ENCODE peak calls at places on chromosomes 3 and 15, in seven cellular contexts. One of them, this sample, is unnamed.

GRCh38 chr15:63908281-63908680 is 74.5 kb upstream of the HERC1 start:
- DNase-seq in HepG2: no peak
- DNase-seq in right cardiac atrium: no peak
- DNase-seq in CD8-positive, alpha-beta memory T cell: no peak
- DNase-seq in ascending aorta: no peak
- DNase-seq in CD4-positive, CD25-positive, alpha-beta regulatory T cell: no peak
- DNase-seq in stomach: no peak
- DNase-seq in this sample: no peak

GRCh38 chr3:39907981-39908380 is 98.6 kb downstream of the MYRIP start:
- DNase-seq in HepG2: no peak
- DNase-seq in right cardiac atrium: peak; percentile 65
- DNase-seq in CD8-positive, alpha-beta memory T cell: no peak
- DNase-seq in CD4-positive, CD25-positive, alpha-beta regulatory T cell: no peak
- DNase-seq in stomach: no peak
- DNase-seq in ascending aorta: no peak
- DNase-seq in this sample: no peak

GRCh38 chr15:48221261-48221660 is 15.2 kb downstream of the SLC12A1 start:
- DNase-seq in ascending aorta: no peak
- DNase-seq in right cardiac atrium: no peak
- DNase-seq in CD4-positive, CD25-positive, alpha-beta regulatory T cell: no peak
- DNase-seq in HepG2: no peak
- DNase-seq in CD8-positive, alpha-beta memory T cell: no peak
- DNase-seq in stomach: no peak
- DNase-seq in this sample: no peak

GRCh38 chr15:43903864-43904290 is 77.1 kb downstream of the WDR76 start:
- DNase-seq in CD8-positive, alpha-beta memory T cell: peak; percentile 15
- DNase-seq in stomach: peak; percentile 42
- DNase-seq in ascending aorta: peak; percentile 69
- DNase-seq in HepG2: peak; percentile 66
- DNase-seq in CD4-positive, CD25-positive, alpha-beta regulatory T cell: peak; percentile 23
- DNase-seq in right cardiac atrium: peak; percentile 24
- DNase-seq in this sample: peak; percentile 33

GRCh38 chr15:40091861-40092415 is 16.7 kb downstream of the BMF start:
- DNase-seq in stomach: no peak
- DNase-seq in right cardiac atrium: no peak
- DNase-seq in CD4-positive, CD25-positive, alpha-beta regulatory T cell: no peak
- DNase-seq in HepG2: no peak
- DNase-seq in ascending aorta: no peak
- DNase-seq in CD8-positive, alpha-beta memory T cell: no peak
- DNase-seq in this sample: no peak

GRCh38 chr3:194265505-194265892 is 85.6 kb downstream of the CPN2 start:
- DNase-seq in ascending aorta: peak; percentile 87
- DNase-seq in CD8-positive, alpha-beta memory T cell: no peak
- DNase-seq in CD4-positive, CD25-positive, alpha-beta regulatory T cell: no peak
- DNase-seq in HepG2: no peak
- DNase-seq in stomach: peak; percentile 81
- DNase-seq in right cardiac atrium: peak; percentile 96
- DNase-seq in this sample: peak; percentile 96

GRCh38 chr15:58065445-58066041 is at the start of gene ALDH1A2:
- DNase-seq in ascending aorta: no peak
- DNase-seq in stomach: no peak
- DNase-seq in HepG2: no peak
- DNase-seq in right cardiac atrium: peak; percentile 73
- DNase-seq in CD8-positive, alpha-beta memory T cell: no peak
- DNase-seq in CD4-positive, CD25-positive, alpha-beta regulatory T cell: no peak
- DNase-seq in this sample: peak; percentile 47

GRCh38 chr3:170494766-170495165 is 76.1 kb downstream of the CLDN11 start:
- DNase-seq in stomach: no peak
- DNase-seq in ascending aorta: no peak
- DNase-seq in right cardiac atrium: no peak
- DNase-seq in CD8-positive, alpha-beta memory T cell: no peak
- DNase-seq in CD4-positive, CD25-positive, alpha-beta regulatory T cell: no peak
- DNase-seq in HepG2: no peak
- DNase-seq in this sample: no peak

GRCh38 chr3:154040283-154040682 is 80.9 kb upstream of the ARHGEF26 start:
- DNase-seq in CD4-positive, CD25-positive, alpha-beta regulatory T cell: no peak
- DNase-seq in right cardiac atrium: no peak
- DNase-seq in CD8-positive, alpha-beta memory T cell: no peak
- DNase-seq in HepG2: peak; percentile 23
- DNase-seq in stomach: no peak
- DNase-seq in ascending aorta: no peak
- DNase-seq in this sample: no peak

GRCh38 chr15:87686308-87686707 is 570.2 kb downstream of the NTRK3 start:
- DNase-seq in HepG2: no peak
- DNase-seq in CD8-positive, alpha-beta memory T cell: no peak
- DNase-seq in CD4-positive, CD25-positive, alpha-beta regulatory T cell: no peak
- DNase-seq in right cardiac atrium: no peak
- DNase-seq in ascending aorta: no peak
- DNase-seq in stomach: no peak
- DNase-seq in this sample: no peak

GRCh38 chr3:53773586-53774368 is 72.4 kb downstream of the CHDH start:
- DNase-seq in stomach: no peak
- DNase-seq in CD8-positive, alpha-beta memory T cell: no peak
- DNase-seq in CD4-positive, CD25-positive, alpha-beta regulatory T cell: no peak
- DNase-seq in right cardiac atrium: no peak
- DNase-seq in ascending aorta: peak; percentile 76
- DNase-seq in HepG2: no peak
- DNase-seq in this sample: no peak

GRCh38 chr3:136189043-136189442 is 7.1 kb downstream of the MSL2 start:
- DNase-seq in HepG2: no peak
- DNase-seq in ascending aorta: no peak
- DNase-seq in CD4-positive, CD25-positive, alpha-beta regulatory T cell: no peak
- DNase-seq in stomach: no peak
- DNase-seq in right cardiac atrium: no peak
- DNase-seq in CD8-positive, alpha-beta memory T cell: no peak
- DNase-seq in this sample: no peak
- H3K4me1 ChIP-seq in HepG2: peaks cover 83% of the 10 kb centered on the region
- H3K4me1 ChIP-seq in ascending aorta: peaks cover 61% of the 10 kb centered on the region
- H3K4me1 ChIP-seq in CD4-positive, CD25-positive, alpha-beta regulatory T cell: peaks cover 84% of the 10 kb centered on the region
- H3K4me1 ChIP-seq in stomach: peaks cover 98% of the 10 kb centered on the region
- H3K4me1 ChIP-seq in right cardiac atrium: peaks cover 23% of the 10 kb centered on the region
- H3K4me1 ChIP-seq in CD8-positive, alpha-beta memory T cell: peaks cover 82% of the 10 kb centered on the region
- H3K4me1 ChIP-seq in this sample: peaks cover 55% of the 10 kb centered on the region

GRCh38 chr15:75025548-75026260 is 2.3 kb downstream of the PPCDC start:
- DNase-seq in CD8-positive, alpha-beta memory T cell: no peak
- DNase-seq in right cardiac atrium: no peak
- DNase-seq in HepG2: no peak
- DNase-seq in stomach: no peak
- DNase-seq in CD4-positive, CD25-positive, alpha-beta regulatory T cell: no peak
- DNase-seq in ascending aorta: no peak
- DNase-seq in this sample: no peak
- H3K9me3 ChIP-seq in CD8-positive, alpha-beta memory T cell: no peaks in the 10 kb centered on the region
- H3K9me3 ChIP-seq in right cardiac atrium: no peaks in the 10 kb centered on the region
- H3K9me3 ChIP-seq in HepG2: no peaks in the 10 kb centered on the region
- H3K9me3 ChIP-seq in stomach: no peaks in the 10 kb centered on the region
- H3K9me3 ChIP-seq in CD4-positive, CD25-positive, alpha-beta regulatory T cell: no peaks in the 10 kb centered on the region
- H3K9me3 ChIP-seq in ascending aorta: no peaks in the 10 kb centered on the region
- H3K9me3 ChIP-seq in this sample: no peaks in the 10 kb centered on the region

GRCh38 chr3:27610800-27611199 is 111.3 kb downstream of the EOMES start:
- DNase-seq in HepG2: no peak
- DNase-seq in right cardiac atrium: no peak
- DNase-seq in stomach: no peak
- DNase-seq in CD4-positive, CD25-positive, alpha-beta regulatory T cell: no peak
- DNase-seq in ascending aorta: no peak
- DNase-seq in CD8-positive, alpha-beta memory T cell: no peak
- DNase-seq in this sample: no peak

GRCh38 chr3:27606537-27606936 is 115.6 kb downstream of the EOMES start:
- DNase-seq in CD4-positive, CD25-positive, alpha-beta regulatory T cell: no peak
- DNase-seq in right cardiac atrium: no peak
- DNase-seq in ascending aorta: no peak
- DNase-seq in CD8-positive, alpha-beta memory T cell: no peak
- DNase-seq in stomach: no peak
- DNase-seq in HepG2: no peak
- DNase-seq in this sample: no peak

DNA sequence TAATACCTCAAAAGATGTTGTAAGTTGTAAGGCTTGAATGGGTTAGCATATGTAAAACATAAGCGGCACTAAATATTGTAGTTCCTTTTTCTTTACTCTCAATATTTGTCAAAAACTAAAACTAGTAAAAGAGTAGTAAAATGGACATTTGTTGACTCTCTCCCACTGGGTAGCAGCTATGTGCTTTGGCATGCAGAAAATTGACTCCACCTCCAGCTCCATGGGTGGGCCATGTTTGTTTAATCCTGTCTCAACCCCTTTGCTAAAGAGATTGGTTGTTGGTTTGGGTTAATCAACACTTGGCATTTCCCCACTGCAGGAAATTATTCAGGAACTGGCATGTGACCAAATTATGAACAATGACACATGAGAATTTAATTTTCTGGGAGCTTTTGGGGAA is 114.8 kb downstream of the EOMES start:
- DNase-seq in right cardiac atrium: no peak
- DNase-seq in HepG2: no peak
- DNase-seq in CD4-positive, CD25-positive, alpha-beta regulatory T cell: no peak
- DNase-seq in CD8-positive, alpha-beta memory T cell: no peak
- DNase-seq in ascending aorta: no peak
- DNase-seq in stomach: no peak
- DNase-seq in this sample: no peak
- H3K4me1 ChIP-seq in right cardiac atrium: no peaks in the 10 kb centered on the region
- H3K4me1 ChIP-seq in HepG2: peaks cover 14% of the 10 kb centered on the region
- H3K4me1 ChIP-seq in CD4-positive, CD25-positive, alpha-beta regulatory T cell: no peaks in the 10 kb centered on the region
- H3K4me1 ChIP-seq in CD8-positive, alpha-beta memory T cell: no peaks in the 10 kb centered on the region
- H3K4me1 ChIP-seq in ascending aorta: no peaks in the 10 kb centered on the region
- H3K4me1 ChIP-seq in stomach: peaks cover 12% of the 10 kb centered on the region
- H3K4me1 ChIP-seq in this sample: peaks cover 11% of the 10 kb centered on the region

GRCh38 chr3:183981990-183982658 is 35.6 kb downstream of the ABCC5 start:
- DNase-seq in ascending aorta: no peak
- DNase-seq in right cardiac atrium: no peak
- DNase-seq in CD4-positive, CD25-positive, alpha-beta regulatory T cell: no peak
- DNase-seq in CD8-positive, alpha-beta memory T cell: no peak
- DNase-seq in HepG2: no peak
- DNase-seq in stomach: no peak
- DNase-seq in this sample: no peak
- H3K9me3 ChIP-seq in ascending aorta: no peaks in the 10 kb centered on the region
- H3K9me3 ChIP-seq in right cardiac atrium: no peaks in the 10 kb centered on the region
- H3K9me3 ChIP-seq in CD4-positive, CD25-positive, alpha-beta regulatory T cell: no peaks in the 10 kb centered on the region
- H3K9me3 ChIP-seq in CD8-positive, alpha-beta memory T cell: no peaks in the 10 kb centered on the region
- H3K9me3 ChIP-seq in HepG2: no peaks in the 10 kb centered on the region
- H3K9me3 ChIP-seq in stomach: no peaks in the 10 kb centered on the region
- H3K9me3 ChIP-seq in this sample: no peaks in the 10 kb centered on the region

GRCh38 chr3:155218470-155218869 is 75.0 kb downstream of the STRIT1 start:
- DNase-seq in CD4-positive, CD25-positive, alpha-beta regulatory T cell: no peak
- DNase-seq in ascending aorta: no peak
- DNase-seq in stomach: no peak
- DNase-seq in CD8-positive, alpha-beta memory T cell: no peak
- DNase-seq in right cardiac atrium: no peak
- DNase-seq in HepG2: no peak
- DNase-seq in this sample: no peak
- H3K4me1 ChIP-seq in CD4-positive, CD25-positive, alpha-beta regulatory T cell: no peaks in the 10 kb centered on the region
- H3K4me1 ChIP-seq in ascending aorta: no peaks in the 10 kb centered on the region
- H3K4me1 ChIP-seq in stomach: no peaks in the 10 kb centered on the region
- H3K4me1 ChIP-seq in CD8-positive, alpha-beta memory T cell: no peaks in the 10 kb centered on the region
- H3K4me1 ChIP-seq in right cardiac atrium: no peaks in the 10 kb centered on the region
- H3K4me1 ChIP-seq in HepG2: no peaks in the 10 kb centered on the region
- H3K4me1 ChIP-seq in this sample: no peaks in the 10 kb centered on the region

GRCh38 chr3:129908417-129908816 is 14.9 kb upstream of the TMCC1 start:
- DNase-seq in HepG2: peak; percentile 67
- DNase-seq in right cardiac atrium: no peak
- DNase-seq in CD8-positive, alpha-beta memory T cell: no peak
- DNase-seq in stomach: no peak
- DNase-seq in CD4-positive, CD25-positive, alpha-beta regulatory T cell: no peak
- DNase-seq in ascending aorta: no peak
- DNase-seq in this sample: no peak

GRCh38 chr3:129918461-129918860 is 24.9 kb upstream of the TMCC1 start:
- DNase-seq in CD4-positive, CD25-positive, alpha-beta regulatory T cell: no peak
- DNase-seq in CD8-positive, alpha-beta memory T cell: no peak
- DNase-seq in HepG2: no peak
- DNase-seq in right cardiac atrium: no peak
- DNase-seq in ascending aorta: no peak
- DNase-seq in stomach: no peak
- DNase-seq in this sample: no peak

GRCh38 chr3:129911261-129911861 is 17.9 kb upstream of the TMCC1 start:
- DNase-seq in HepG2: no peak
- DNase-seq in ascending aorta: no peak
- DNase-seq in stomach: no peak
- DNase-seq in CD8-positive, alpha-beta memory T cell: no peak
- DNase-seq in CD4-positive, CD25-positive, alpha-beta regulatory T cell: no peak
- DNase-seq in right cardiac atrium: no peak
- DNase-seq in this sample: no peak

GRCh38 chr3:129917423-129918007 is 24.0 kb upstream of the TMCC1 start:
- DNase-seq in CD8-positive, alpha-beta memory T cell: no peak
- DNase-seq in right cardiac atrium: no peak
- DNase-seq in ascending aorta: no peak
- DNase-seq in CD4-positive, CD25-positive, alpha-beta regulatory T cell: no peak
- DNase-seq in HepG2: no peak
- DNase-seq in stomach: no peak
- DNase-seq in this sample: no peak

GRCh38 chr3:129913618-129914017 is 20.1 kb upstream of the TMCC1 start:
- DNase-seq in CD8-positive, alpha-beta memory T cell: no peak
- DNase-seq in HepG2: no peak
- DNase-seq in ascending aorta: no peak
- DNase-seq in right cardiac atrium: no peak
- DNase-seq in CD4-positive, CD25-positive, alpha-beta regulatory T cell: no peak
- DNase-seq in stomach: no peak
- DNase-seq in this sample: no peak
- H3K9me3 ChIP-seq in CD8-positive, alpha-beta memory T cell: peaks cover 19% of the 10 kb centered on the region
- H3K9me3 ChIP-seq in HepG2: peaks cover 23% of the 10 kb centered on the region
- H3K9me3 ChIP-seq in ascending aorta: peaks cover 24% of the 10 kb centered on the region
- H3K9me3 ChIP-seq in right cardiac atrium: peaks cover 4% of the 10 kb centered on the region
- H3K9me3 ChIP-seq in CD4-positive, CD25-positive, alpha-beta regulatory T cell: peaks cover 27% of the 10 kb centered on the region
- H3K9me3 ChIP-seq in stomach: peaks cover 24% of the 10 kb centered on the region
- H3K9me3 ChIP-seq in this sample: peaks cover 22% of the 10 kb centered on the region

GRCh38 chr3:46933261-46933660 is 43.3 kb downstream of the CCDC12 start:
- DNase-seq in CD4-positive, CD25-positive, alpha-beta regulatory T cell: no peak
- DNase-seq in stomach: no peak
- DNase-seq in ascending aorta: no peak
- DNase-seq in HepG2: no peak
- DNase-seq in CD8-positive, alpha-beta memory T cell: no peak
- DNase-seq in right cardiac atrium: no peak
- DNase-seq in this sample: no peak

GRCh38 chr3:46930945-46931403 is 45.6 kb downstream of the CCDC12 start:
- DNase-seq in CD8-positive, alpha-beta memory T cell: no peak
- DNase-seq in right cardiac atrium: no peak
- DNase-seq in stomach: peak; percentile 64
- DNase-seq in HepG2: no peak
- DNase-seq in ascending aorta: no peak
- DNase-seq in CD4-positive, CD25-positive, alpha-beta regulatory T cell: no peak
- DNase-seq in this sample: no peak

GRCh38 chr3:46932455-46933225 is 43.9 kb downstream of the CCDC12 start:
- DNase-seq in ascending aorta: no peak
- DNase-seq in HepG2: no peak
- DNase-seq in CD8-positive, alpha-beta memory T cell: no peak
- DNase-seq in CD4-positive, CD25-positive, alpha-beta regulatory T cell: no peak
- DNase-seq in right cardiac atrium: no peak
- DNase-seq in stomach: peak; percentile 24
- DNase-seq in this sample: no peak

GRCh38 chr3:46930176-46930944 is 46.2 kb downstream of the CCDC12 start:
- DNase-seq in CD4-positive, CD25-positive, alpha-beta regulatory T cell: no peak
- DNase-seq in stomach: peak; percentile 52
- DNase-seq in right cardiac atrium: no peak
- DNase-seq in CD8-positive, alpha-beta memory T cell: no peak
- DNase-seq in ascending aorta: no peak
- DNase-seq in HepG2: no peak
- DNase-seq in this sample: no peak

GRCh38 chr3:46931631-46932441 is 44.7 kb downstream of the CCDC12 start:
- DNase-seq in right cardiac atrium: no peak
- DNase-seq in CD8-positive, alpha-beta memory T cell: no peak
- DNase-seq in CD4-positive, CD25-positive, alpha-beta regulatory T cell: no peak
- DNase-seq in HepG2: peak; percentile 80
- DNase-seq in ascending aorta: no peak
- DNase-seq in stomach: peak; percentile 59
- DNase-seq in this sample: peak; percentile 67
- H3K4me1 ChIP-seq in right cardiac atrium: peaks cover 57% of the 10 kb centered on the region
- H3K4me1 ChIP-seq in CD8-positive, alpha-beta memory T cell: peaks cover 68% of the 10 kb centered on the region
- H3K4me1 ChIP-seq in CD4-positive, CD25-positive, alpha-beta regulatory T cell: peaks cover 59% of the 10 kb centered on the region
- H3K4me1 ChIP-seq in HepG2: peaks cover 68% of the 10 kb centered on the region
- H3K4me1 ChIP-seq in ascending aorta: peaks cover 96% of the 10 kb centered on the region
- H3K4me1 ChIP-seq in stomach: peaks cover 100% of the 10 kb centered on the region
- H3K4me1 ChIP-seq in this sample: peaks cover 97% of the 10 kb centered on the region

This sample was measured in heart left ventricle.